ENCODE peak calls at places on chromosomes 13 and 19, in four cellular contexts. M, F, C and E are unnamed samples.
A peak's percentile ranks its signal among the peaks of the same experiment; 100 is the strongest.

GRCh38 chr13:50512602-50513527 is 330.6 kb downstream of the DLEU7 start:
- DNase-seq in M (peak; percentile 90), F (peak; percentile 51), C (peak; percentile 28), E (no peak)

GRCh38 chr13:31773538-31773937 is 34.2 kb downstream of the RXFP2 start:
- DNase-seq in M (no peak), F (no peak), C (no peak), E (no peak)

GRCh38 chr13:37134411-37135041 is 29.1 kb upstream of the CSNK1A1L start:
- DNase-seq in M (no peak), F (peak; percentile 28), C (no peak), E (no peak)

GRCh38 chr19:2770055-2771013 is 12.7 kb downstream of the SGTA start:
- DNase-seq in M (no peak), F (no peak), C (no peak), E (no peak)

GRCh38 chr19:33407140-33407551 is 33.6 kb downstream of the CEBPG start:
- DNase-seq in M (no peak), F (no peak), C (no peak), E (no peak)

GRCh38 chr13:92175330-92175729 is 776.9 kb downstream of the GPC5 start:
- DNase-seq in M (peak; percentile 26), F (peak; percentile 81), C (peak; percentile 65), E (no peak)

GRCh38 chr19:51552996-51553725 is 17.9 kb upstream of the ZNF175 start:
- DNase-seq in M (peak; percentile 66), F (peak; percentile 72), C (peak; percentile 88), E (peak; percentile 13)

GRCh38 chr19:13953021-13953531 is 767 bp downstream of the DCAF15 start:
- DNase-seq in M (no peak), F (peak; percentile 59), C (peak; percentile 63), E (no peak)

GRCh38 chr19:8307400-8307964 is 676 bp downstream of the CD320 start:
- DNase-seq in M (peak; percentile 34), F (no peak), C (peak; percentile 49), E (no peak)

GRCh38 chr13:114019367-114019766 is 45.5 kb upstream of the C13orf46 start:
- DNase-seq in M (peak; percentile 40), F (no peak), C (peak; percentile 17), E (peak; percentile 8)

GRCh38 chr19:41206926-41207750 is 11.9 kb upstream of the AXL start:
- DNase-seq in M (no peak), F (no peak), C (no peak), E (no peak)

GRCh38 chr13:75797256-75797655 is 161.1 kb downstream of the LMO7 start:
- DNase-seq in M (no peak), F (no peak), C (no peak), E (no peak)

GRCh38 chr19:55549500-55550320 is 4.4 kb upstream of the SBK3 start:
- DNase-seq in M (no peak), F (peak; percentile 61), C (peak; percentile 88), E (peak; percentile 34)

GRCh38 chr19:39237200-39238184 is 7.3 kb downstream of the IFNL3 start:
- DNase-seq in M (peak; percentile 60), F (peak; percentile 85), C (no peak), E (peak; percentile 3)

GRCh38 chr13:27918041-27918917 is 1.5 kb upstream of the PDX1 start:
- DNase-seq in M (no peak), F (no peak), C (peak; percentile 72), E (no peak)
- TF ChIP-seq EZH2 in M (no peak), F (peak; percentile 94), C (peak; percentile 98), E (no peak)

GRCh38 chr19:16896913-16897571 is 8.2 kb downstream of the F2RL3 start:
- DNase-seq in M (no peak), F (peak; percentile 96), C (peak; percentile 98), E (peak; percentile 51)

GRCh38 chr19:16896098-16896912 is 7.5 kb downstream of the F2RL3 start:
- DNase-seq in M (no peak), F (peak; percentile 37), C (peak; percentile 59), E (no peak)

GRCh38 chr19:16894080-16894479 is 5.3 kb downstream of the F2RL3 start:
- DNase-seq in M (no peak), F (no peak), C (no peak), E (no peak)

GRCh38 chr19:16893686-16893990 is 4.8 kb downstream of the F2RL3 start:
- DNase-seq in M (no peak), F (no peak), C (no peak), E (no peak)

GRCh38 chr19:16895467-16896097 is 6.8 kb downstream of the F2RL3 start:
- DNase-seq in M (no peak), F (no peak), C (peak; percentile 50), E (no peak)
- TF ChIP-seq EZH2 in M (no peak), F (no peak), C (no peak), E (no peak)

GRCh38 chr13:48749144-48749543 is 95.4 kb downstream of the CYSLTR2 start:
- DNase-seq in M (no peak), F (peak; percentile 35), C (no peak), E (no peak)

GRCh38 chr13:48750588-48751383 is 97.1 kb downstream of the CYSLTR2 start:
- DNase-seq in M (no peak), F (no peak), C (no peak), E (no peak)

GRCh38 chr13:48749699-48750473 is 96.2 kb downstream of the CYSLTR2 start:
- DNase-seq in M (no peak), F (peak; percentile 92), C (peak; percentile 62), E (peak; percentile 96)

GRCh38 chr13:48748681-48749080 is 95.0 kb downstream of the CYSLTR2 start:
- DNase-seq in M (no peak), F (no peak), C (no peak), E (no peak)

DNA sequence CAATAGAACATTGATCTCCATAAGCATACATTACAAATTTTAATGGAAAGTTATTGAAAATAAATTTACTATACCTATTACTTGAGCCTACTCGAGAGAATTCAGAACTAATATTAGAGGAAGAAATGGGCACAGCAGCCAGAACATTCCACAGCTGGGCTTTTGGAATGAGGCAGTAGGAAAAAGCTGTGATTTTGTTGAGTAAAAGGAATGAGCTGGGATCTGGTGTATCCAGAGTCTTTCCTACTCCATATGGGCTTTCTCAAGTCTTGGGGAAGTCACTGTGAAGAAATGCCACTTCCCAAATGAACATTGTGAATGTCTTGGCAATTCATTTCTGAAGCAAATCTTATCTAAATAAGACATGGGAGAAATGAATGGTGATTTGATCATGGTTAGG is 93.1 kb downstream of the CYSLTR2 start:
- DNase-seq in M (no peak), F (no peak), C (no peak), E (no peak)
- TF ChIP-seq EZH2 in M (no peak), F (no peak), C (no peak), E (no peak)

GRCh38 chr19:49427855-49428546 is 2.8 kb downstream of the GFY start:
- DNase-seq in M (no peak), F (no peak), C (peak; percentile 80), E (no peak)

GRCh38 chr19:49430678-49431329 is 5.6 kb downstream of the GFY start:
- DNase-seq in M (peak; percentile 27), F (no peak), C (peak; percentile 38), E (no peak)

GRCh38 chr19:49427339-49427738 is 2.2 kb downstream of the GFY start:
- DNase-seq in M (no peak), F (no peak), C (no peak), E (no peak)

GRCh38 chr19:49430172-49430677 is 5.0 kb downstream of the GFY start:
- DNase-seq in M (no peak), F (no peak), C (no peak), E (no peak)

DNA sequence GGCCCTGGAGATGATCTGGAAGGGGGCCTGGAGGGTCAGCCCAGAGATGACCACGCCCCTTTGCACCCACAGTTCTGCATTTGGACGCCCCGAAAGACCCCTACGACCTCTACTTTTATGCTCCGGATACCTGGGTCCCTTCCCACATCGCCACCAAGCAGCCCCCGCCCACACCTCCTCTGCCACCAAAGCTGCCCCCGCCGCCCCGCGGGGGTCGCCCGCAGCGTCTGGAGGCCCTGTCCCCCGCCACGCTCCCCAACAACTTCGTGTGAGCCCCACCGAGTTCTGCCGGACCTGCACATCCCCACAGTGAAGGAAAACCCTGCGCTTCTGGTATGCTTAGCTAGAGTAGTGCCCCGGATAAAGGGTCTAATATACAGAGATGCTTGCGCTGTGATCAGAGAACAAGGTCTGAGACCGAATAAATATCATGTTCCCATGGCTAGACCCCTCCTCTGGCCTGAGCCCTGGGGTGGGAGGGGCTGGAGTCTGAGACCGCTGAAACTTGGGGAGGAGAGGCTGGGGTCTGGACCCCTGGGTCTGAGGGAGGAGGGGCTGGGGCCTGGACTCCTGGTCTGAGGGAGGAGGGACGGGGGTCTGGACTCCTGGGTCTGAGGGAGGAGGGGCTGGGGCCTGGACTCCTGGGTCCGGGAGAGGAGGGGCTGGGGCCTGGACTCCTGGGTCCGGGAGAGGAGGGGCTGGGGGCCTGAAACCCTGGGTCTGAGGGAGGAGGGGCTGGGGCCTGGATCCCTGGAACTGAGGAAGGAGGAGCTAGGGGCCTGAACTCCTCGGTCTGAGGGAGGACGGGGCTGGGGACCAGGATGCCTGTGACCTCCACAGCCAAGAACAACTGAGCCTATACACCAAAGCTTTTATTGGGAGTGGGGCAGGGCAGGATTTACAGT is 3.6 kb downstream of the GFY start:
- DNase-seq in M (no peak), F (no peak), C (peak; percentile 62), E (no peak)
- TF ChIP-seq EZH2 in M (no peak), F (peak; percentile 67), C (no peak), E (no peak)

GRCh38 chr13:99894105-99894504 is 77.5 kb downstream of the ZIC5 start:
- DNase-seq in M (no peak), F (no peak), C (no peak), E (no peak)

GRCh38 chr13:99894835-99895427 is 76.6 kb downstream of the ZIC5 start:
- DNase-seq in M (no peak), F (no peak), C (peak; percentile 39), E (no peak)

GRCh38 chr13:99895428-99895998 is 76.1 kb downstream of the ZIC5 start:
- DNase-seq in M (no peak), F (no peak), C (peak; percentile 29), E (no peak)

GRCh38 chr13:99896712-99897440 is 74.7 kb downstream of the ZIC5 start:
- DNase-seq in M (no peak), F (no peak), C (no peak), E (no peak)

DNA sequence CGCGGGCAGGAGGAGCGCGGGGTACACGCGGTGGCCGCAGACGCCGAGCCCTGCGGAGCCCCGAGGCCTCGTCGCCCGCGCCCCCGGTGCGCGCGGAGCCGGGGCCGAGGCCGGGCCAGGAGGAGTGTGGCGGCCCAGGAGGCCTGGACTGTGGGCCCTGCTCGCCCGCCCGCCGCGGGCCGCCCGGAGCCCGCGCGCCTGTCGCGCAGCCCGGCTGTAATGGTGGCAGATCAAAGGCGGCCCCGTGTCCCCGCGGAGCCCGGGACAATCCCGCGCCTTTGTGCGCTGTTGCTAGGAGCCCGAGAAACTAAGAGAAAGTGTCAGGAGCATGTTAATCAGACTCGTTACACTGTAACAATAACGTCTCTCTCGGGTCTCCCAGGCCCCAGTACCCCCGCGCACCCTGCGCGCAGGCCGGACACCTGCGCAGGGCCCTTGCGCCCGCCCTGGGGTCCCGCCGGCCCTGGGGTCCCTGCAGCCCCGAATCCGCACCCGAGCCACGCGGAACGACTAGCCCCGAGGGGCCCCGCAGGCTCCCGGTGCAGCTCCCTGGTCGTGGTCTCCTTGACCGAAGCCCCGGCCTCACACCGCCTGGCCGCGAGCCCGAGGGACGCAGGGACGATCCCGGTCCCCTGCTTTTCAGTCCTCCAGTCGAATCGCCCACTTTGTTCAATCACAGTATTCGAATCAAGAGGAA is 75.4 kb downstream of the ZIC5 start:
- DNase-seq in M (no peak), F (no peak), C (peak; percentile 80), E (no peak)
- TF ChIP-seq EZH2 in M (no peak), F (no peak), C (no peak), E (no peak)